ENCODE peak calls at places on chromosomes 1 and 21, in five cellular contexts. R, I, B, U and N are unnamed samples.

GRCh38 chr1:183087001-183087400 is 63.8 kb downstream of the LAMC1 start:
- DNase-seq in U (no peak), B (no peak), R (no peak), I (no peak), N (peak; percentile 86)

GRCh38 chr1:22712502-22713271 is 2.0 kb downstream of the EPHB2 start:
- DNase-seq in B (peak; percentile 11), U (no peak), R (no peak), I (no peak), N (peak; percentile 19)

GRCh38 chr1:206872139-206872538 is 6.7 kb downstream of the IL20 start:
- DNase-seq in U (no peak), I (no peak), R (no peak), B (no peak), N (no peak)

GRCh38 chr1:189513091-189513490 is 964.6 kb downstream of the BRINP3 start:
- DNase-seq in U (no peak), B (no peak), R (no peak), I (no peak), N (no peak)

GRCh38 chr1:56229183-56229582 is 350.2 kb downstream of the PLPP3 start:
- DNase-seq in R (no peak), B (no peak), U (no peak), I (no peak), N (no peak)

GRCh38 chr1:12478612-12478985 is 139.4 kb downstream of the DHRS3 start:
- DNase-seq in I (no peak), B (no peak), R (no peak), U (no peak), N (no peak)

GRCh38 chr1:190809312-190809711 is 331.6 kb upstream of the BRINP3 start:
- DNase-seq in R (no peak), I (no peak), B (no peak), U (no peak), N (no peak)

GRCh38 chr1:22794691-22795090 is 84.1 kb downstream of the EPHB2 start:
- DNase-seq in R (no peak), U (no peak), I (peak; percentile 38), B (no peak), N (no peak)

GRCh38 chr1:15168479-15168878 is 14.9 kb downstream of the TMEM51 start:
- DNase-seq in B (peak; percentile 98), U (peak; percentile 98), R (no peak), I (no peak), N (peak; percentile 97)

GRCh38 chr21:41663805-41664788 is 102.8 kb downstream of the RIPK4 start:
- DNase-seq in R (no peak), U (peak; percentile 46), I (no peak), B (peak; percentile 62), N (no peak)

GRCh38 chr1:118487932-118488331 is 302.9 kb upstream of the SPAG17 start:
- DNase-seq in U (no peak), B (no peak), R (no peak), I (no peak), N (peak; percentile 33)

GRCh38 chr1:116125761-116126160 is 14.6 kb downstream of the MAB21L3 start:
- DNase-seq in I (no peak), U (no peak), B (no peak), R (no peak), N (peak; percentile 42)

GRCh38 chr1:165914136-165914798 is 86.9 kb downstream of the UCK2 start:
- DNase-seq in B (peak; percentile 90), I (no peak), U (peak; percentile 81), R (peak; percentile 84), N (peak; percentile 74)

GRCh38 chr1:186060226-186060625 is 314.8 kb downstream of the TPR start:
- DNase-seq in I (no peak), B (no peak), U (no peak), R (no peak), N (no peak)

GRCh38 chr1:182955596-182956588 is 2.9 kb upstream of the SHCBP1L start:
- DNase-seq in R (no peak), I (no peak), B (peak; percentile 98), U (peak; percentile 92), N (peak; percentile 14)

GRCh38 chr1:3470650-3471355 is 16.3 kb downstream of the ARHGEF16 start:
- DNase-seq in I (no peak), R (no peak), U (no peak), B (no peak), N (no peak)

GRCh38 chr1:214404154-214404553 is 123.2 kb downstream of the SMYD2 start:
- DNase-seq in U (no peak), R (no peak), I (no peak), B (peak; percentile 75), N (peak; percentile 84)

GRCh38 chr1:53367503-53368313 is 39.8 kb upstream of the LRP8 start:
- DNase-seq in B (no peak), U (no peak), I (no peak), R (peak; percentile 56), N (no peak)

GRCh38 chr1:198556969-198557368 is 16.5 kb upstream of the ATP6V1G3 start:
- DNase-seq in I (peak; percentile 26), B (no peak), U (no peak), R (peak; percentile 75), N (no peak)

GRCh38 chr1:2233997-2234761 is 6.1 kb downstream of the SKI start:
- DNase-seq in R (peak; percentile 97), I (peak; percentile 89), B (peak; percentile 99), U (peak; percentile 74), N (peak; percentile 83)

GRCh38 chr1:1024421-1025415 is 4.8 kb downstream of the AGRN start:
- DNase-seq in R (no peak), I (no peak), U (no peak), B (peak; percentile 41), N (peak; percentile 83)

GRCh38 chr1:180270767-180271639 is 40.9 kb downstream of the LHX4 start:
- DNase-seq in R (no peak), B (peak; percentile 70), I (no peak), U (peak; percentile 69), N (no peak)

GRCh38 chr1:76585980-76586674 is 281.2 kb upstream of the ST6GALNAC5 start:
- DNase-seq in I (no peak), U (no peak), R (no peak), B (no peak), N (no peak)

GRCh38 chr1:166383137-166383536 is 216.3 kb upstream of the FAM78B start:
- DNase-seq in B (no peak), I (no peak), R (no peak), U (no peak), N (no peak)

GRCh38 chr1:176656257-176656995 is 193.5 kb downstream of the PAPPA2 start:
- DNase-seq in I (no peak), U (peak; percentile 16), B (peak; percentile 51), R (peak; percentile 86), N (peak; percentile 25)

GRCh38 chr21:17460094-17460493 is 52.7 kb upstream of the CXADR start:
- DNase-seq in U (no peak), R (no peak), I (no peak), B (no peak), N (no peak)

GRCh38 chr21:27085387-27085786 is 118.5 kb upstream of the ADAMTS5 start:
- DNase-seq in B (no peak), U (no peak), R (no peak), I (no peak), N (no peak)

GRCh38 chr21:44304846-44305245 is 5.0 kb downstream of the PFKL start:
- DNase-seq in R (no peak), B (peak; percentile 48), I (no peak), U (peak; percentile 9), N (peak; percentile 8)

GRCh38 chr1:66575739-66576138 is 41.8 kb downstream of the SGIP1 start:
- DNase-seq in U (peak; percentile 86), I (no peak), R (no peak), B (peak; percentile 63), N (peak; percentile 100)

DNA sequence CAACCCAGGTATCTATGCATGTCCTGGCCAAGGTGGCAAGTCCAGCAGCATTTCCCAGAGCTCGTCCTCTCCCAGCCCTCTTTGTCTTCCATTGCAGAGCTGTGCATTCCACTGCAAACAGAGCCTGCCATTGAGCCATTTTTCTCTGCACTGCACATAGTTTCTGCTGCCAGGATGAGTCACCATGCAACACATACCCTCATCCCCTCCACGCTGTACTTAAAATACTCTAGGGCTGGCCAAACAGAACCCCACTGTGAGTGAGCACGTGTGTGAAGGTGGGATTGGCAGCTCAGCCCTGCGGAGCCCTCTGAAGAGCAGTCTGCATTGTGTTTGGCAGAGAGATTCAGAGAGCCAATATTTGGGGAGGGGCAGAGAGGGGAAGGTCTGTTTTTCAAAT is 3.9 kb upstream of the ATP1B1 start:
- DNase-seq in U (peak; percentile 75), B (peak; percentile 69), I (no peak), R (peak; percentile 69), N (peak; percentile 64)
- H3K4me3 ChIP-seq in U (no peak overlapping the region), B (no peak overlapping the region), I (no peak overlapping the region), R (no peak overlapping the region), N (no peak overlapping the region)

GRCh38 chr1:26959722-26960624 is at the start of gene KDF1:
- DNase-seq in I (no peak), U (no peak), B (no peak), R (no peak), N (peak; percentile 77)
- H3K4me3 ChIP-seq in I (peak within 1 kb of the TSS; percentile 69), U (peak within 1 kb of the TSS; percentile 34), B (peak within 1 kb of the TSS; percentile 26), R (peak within 1 kb of the TSS; percentile 37), N (peak within 1 kb of the TSS; percentile 97)

DNA sequence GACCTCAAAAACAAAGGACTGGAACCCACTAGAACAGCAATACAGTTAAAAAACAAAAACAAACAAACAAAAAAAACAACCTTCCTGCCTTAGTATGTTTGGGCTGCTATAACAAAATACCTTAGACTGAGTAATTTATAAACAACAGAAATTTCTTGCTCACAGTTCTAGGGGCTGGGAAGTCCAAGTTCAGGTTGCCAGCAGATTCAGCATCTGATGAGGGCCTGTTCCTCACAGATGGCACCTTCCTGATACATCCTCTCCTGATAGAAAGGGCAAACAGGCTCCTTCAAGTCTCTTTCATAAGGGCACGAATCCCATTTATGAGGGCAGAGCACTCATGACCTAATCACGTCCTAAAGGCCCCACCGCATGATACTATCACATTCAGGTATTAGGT is 55.9 kb downstream of the TIAM1 start:
- DNase-seq in R (no peak), U (no peak), I (no peak), B (no peak), N (no peak)
- H3K4me3 ChIP-seq in R (no peak overlapping the region), U (no peak overlapping the region), I (no peak overlapping the region), B (no peak overlapping the region), N (no peak overlapping the region)

GRCh38 chr1:81799939-81800740 is 594 bp upstream of the ADGRL2 start:
- DNase-seq in I (peak; percentile 50), U (peak; percentile 64), R (peak; percentile 74), B (peak; percentile 80), N (peak; percentile 33)
- H3K4me3 ChIP-seq in I (peak overlapping the region; percentile 95), U (peak overlapping the region; percentile 77), R (peak overlapping the region; percentile 74), B (peak overlapping the region; percentile 74), N (peak overlapping the region; percentile 88)